ENCODE peak calls at places on chromosome 21, in eight cellular contexts. J is transverse colon, M is A549, W is stomach, O is H1, B is ovary, R is suprapubic skin, I is esophagus muscularis mucosa. P is an unnamed sample.

GRCh38 chr21:42474043-42474831 is 21.8 kb downstream of the RSPH1 start:
- DNase-seq in I (no peak), B (no peak), W (peak; percentile 90), J (peak; percentile 94), R (no peak), O (no peak), M (peak; percentile 68), P (no peak)

GRCh38 chr21:35390013-35390776 is 341.1 kb upstream of the RUNX1 start:
- DNase-seq in M (no peak), J (no peak), I (no peak), R (no peak), B (no peak), W (peak; percentile 34), O (no peak), P (no peak)

GRCh38 chr21:33598051-33598450 is 9.6 kb upstream of the DONSON start:
- DNase-seq in M (no peak), I (no peak), B (no peak), O (no peak), W (no peak), J (no peak), R (no peak), P (no peak)

GRCh38 chr21:34524671-34525601 is 12.9 kb upstream of the KCNE1 start:
- DNase-seq in B (no peak), I (no peak), O (no peak), W (no peak), R (no peak), M (no peak), J (no peak), P (no peak)

GRCh38 chr21:45074048-45074817 is at the start of gene ADARB1:
- DNase-seq in J (peak; percentile 57), B (peak; percentile 78), W (peak; percentile 59), R (no peak), I (no peak), O (no peak), M (peak; percentile 31), P (peak; percentile 50)

GRCh38 chr21:15667010-15667409 is 62.8 kb upstream of the USP25 start:
- DNase-seq in M (no peak), J (no peak), R (no peak), I (no peak), W (no peak), O (no peak), B (no peak), P (no peak)

GRCh38 chr21:43987509-43987908 is 24.6 kb upstream of the TRAPPC10 start:
- DNase-seq in R (no peak), J (no peak), B (no peak), M (no peak), I (no peak), W (no peak), O (no peak), P (no peak)

GRCh38 chr21:42829954-42830353 is 49.4 kb downstream of the WDR4 start:
- DNase-seq in W (no peak), B (no peak), J (no peak), R (no peak), M (no peak), O (no peak), I (no peak), P (no peak)

GRCh38 chr21:34928637-34929036 is 120.5 kb downstream of the RUNX1 start:
- DNase-seq in J (no peak), W (no peak), M (no peak), O (no peak), B (no peak), I (no peak), R (no peak), P (no peak)

GRCh38 chr21:43609501-43610340 is 49.6 kb downstream of the HSF2BP start:
- DNase-seq in B (peak; percentile 60), J (peak; percentile 71), M (no peak), R (no peak), O (no peak), I (no peak), W (peak; percentile 84), P (no peak)

GRCh38 chr21:17779486-17779885 is 39.7 kb downstream of the C21orf91 start:
- DNase-seq in R (no peak), I (no peak), O (no peak), W (no peak), B (no peak), M (no peak), J (no peak), P (no peak)

GRCh38 chr21:37430184-37430821 is 63.7 kb downstream of the DYRK1A start:
- DNase-seq in B (no peak), W (no peak), M (no peak), R (no peak), I (no peak), J (no peak), O (no peak), P (no peak)

GRCh38 chr21:33541105-33541711 is 709 bp downstream of the GART start:
- DNase-seq in B (peak; percentile 33), O (no peak), R (no peak), W (no peak), I (no peak), J (no peak), M (no peak), P (peak; percentile 58)

GRCh38 chr21:25373126-25374082 is 233.9 kb downstream of the MRPL39 start:
- DNase-seq in I (no peak), B (no peak), O (no peak), M (no peak), W (no peak), R (no peak), J (no peak), P (no peak)

GRCh38 chr21:33655591-33656221 is 13.4 kb downstream of the ITSN1 start:
- DNase-seq in M (peak; percentile 54), W (no peak), I (no peak), B (no peak), R (no peak), O (no peak), J (no peak), P (peak; percentile 60)

GRCh38 chr21:45405271-45405818 is 380 bp downstream of the COL18A1 start:
- DNase-seq in B (peak; percentile 75), R (no peak), M (peak; percentile 43), W (no peak), I (no peak), O (no peak), J (no peak), P (no peak)

GRCh38 chr21:41706263-41706639 is 60.6 kb downstream of the RIPK4 start:
- DNase-seq in W (no peak), B (no peak), M (no peak), O (no peak), J (peak; percentile 45), I (no peak), R (no peak), P (no peak)

GRCh38 chr21:41426656-41427311 is 745 bp downstream of the MX1 start:
- DNase-seq in B (peak; percentile 43), R (no peak), W (no peak), J (no peak), M (no peak), O (no peak), I (peak; percentile 62), P (peak; percentile 83)

GRCh38 chr21:14383596-14384210 is 757 bp upstream of the HSPA13 start:
- DNase-seq in W (no peak), R (no peak), J (no peak), B (no peak), M (no peak), I (no peak), O (peak; percentile 10), P (no peak)

GRCh38 chr21:28754127-28754611 is 238.5 kb downstream of the LTN1 start:
- DNase-seq in I (no peak), O (no peak), R (no peak), M (no peak), B (peak; percentile 42), W (no peak), J (peak; percentile 8), P (no peak)

DNA sequence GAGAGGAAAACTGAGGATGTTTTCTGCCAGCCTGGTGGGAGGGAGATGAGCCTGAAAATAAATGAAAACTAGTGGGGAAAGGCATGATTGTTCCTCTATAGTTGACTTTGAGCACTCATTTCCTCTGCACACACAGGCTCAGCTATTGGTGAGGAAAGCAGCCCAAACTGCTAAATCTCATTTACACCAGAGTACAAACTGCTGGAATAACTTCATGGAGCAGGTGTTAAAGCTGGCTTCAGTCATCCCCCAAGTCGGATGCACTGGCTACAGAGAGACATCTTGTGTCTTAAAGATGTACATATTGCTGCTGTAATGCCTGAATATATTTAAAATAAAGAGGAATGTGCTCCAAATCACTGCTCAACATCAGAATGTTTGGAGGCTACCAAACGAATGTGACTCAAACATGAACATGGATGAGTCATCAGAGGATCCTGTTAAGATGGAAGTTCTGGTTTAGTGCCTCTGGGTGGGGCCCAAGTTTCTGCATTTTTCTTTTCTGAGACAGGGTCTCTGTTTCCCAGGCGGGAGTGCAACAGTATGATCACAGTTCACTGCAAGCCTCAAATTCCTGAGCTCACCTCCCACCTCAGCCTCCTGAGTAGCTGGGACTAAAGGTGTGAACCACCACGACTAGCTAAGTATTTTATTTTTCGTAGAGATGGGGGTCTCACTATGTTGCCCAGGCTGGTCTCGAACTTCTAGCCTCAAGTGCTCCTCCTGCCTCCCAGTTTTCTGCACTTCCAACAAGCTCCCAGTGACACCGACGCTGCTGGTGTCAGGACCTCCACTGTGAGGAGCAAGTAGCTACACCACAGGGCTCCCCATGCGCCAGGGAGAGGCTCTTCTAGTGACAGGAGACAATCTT is 79.0 kb upstream of the KRTAP19-8 start:
- DNase-seq in I (peak; percentile 81), J (no peak), M (peak; percentile 9), R (no peak), W (no peak), B (no peak), O (no peak), P (no peak)
- TF ChIP-seq CTCF in I (no peak), J (no peak), M (no peak), R (no peak), W (no peak), B (no peak), O (no peak), P (no peak)

GRCh38 chr21:30014883-30015282 is 75.1 kb upstream of the GRIK1 start:
- DNase-seq in W (no peak), M (no peak), O (no peak), J (no peak), R (no peak), I (no peak), B (no peak), P (no peak)
- H3K9me3 ChIP-seq in W (no peaks in the 10 kb centered on the region), M (no peaks in the 10 kb centered on the region), O (no peaks in the 10 kb centered on the region), J (no peaks in the 10 kb centered on the region), R (no peaks in the 10 kb centered on the region), I (no peaks in the 10 kb centered on the region), B (no peaks in the 10 kb centered on the region), P (no peaks in the 10 kb centered on the region)

DNA sequence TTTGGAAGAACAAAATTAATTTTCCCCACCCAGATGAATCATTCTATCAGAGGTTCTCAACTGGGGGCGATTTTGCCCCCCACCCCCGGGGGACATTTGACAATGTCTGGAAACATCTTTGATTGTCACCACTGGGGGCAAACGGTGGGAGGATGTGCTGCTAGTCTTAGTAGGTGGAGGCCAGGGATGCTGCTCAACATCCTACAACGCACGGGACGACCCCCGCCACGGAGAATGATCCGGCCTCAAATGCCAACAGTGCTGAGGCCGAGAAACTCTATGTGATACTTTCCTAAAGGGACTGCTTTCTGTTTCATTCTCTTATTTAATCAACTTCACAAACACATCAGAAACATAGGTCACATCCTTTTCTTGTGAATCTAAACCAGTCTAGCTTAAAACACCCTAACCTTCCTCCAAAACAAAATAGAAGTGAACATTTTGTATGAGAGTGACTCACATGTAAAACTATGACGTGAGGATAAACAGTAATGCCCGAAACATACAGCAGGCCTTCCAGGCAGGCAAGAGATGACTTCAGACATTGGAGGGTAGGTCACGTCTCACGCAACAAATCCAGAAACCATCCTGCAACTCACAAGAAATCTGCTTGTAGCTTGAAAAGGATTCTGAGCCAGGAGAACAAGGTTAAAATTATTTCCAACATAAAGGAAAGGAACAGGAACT is 37.2 kb upstream of the ETS2 start:
- DNase-seq in M (no peak), W (no peak), B (no peak), O (no peak), I (no peak), J (no peak), R (no peak), P (no peak)
- TF ChIP-seq EP300 in M (no peak), W (peak; percentile 81), B (no peak), O (no peak), I (no peak), J (peak; percentile 82), R (no peak), P (no peak)

GRCh38 chr21:27565418-27565817 is 598.5 kb upstream of the ADAMTS5 start:
- DNase-seq in W (no peak), O (no peak), M (no peak), R (no peak), B (no peak), I (no peak), J (no peak), P (no peak)
- TF ChIP-seq CTCF in W (no peak), O (no peak), M (no peak), R (no peak), B (no peak), I (no peak), J (no peak), P (no peak)

P was measured in upper lobe of left lung.